ENCODE peak calls at places on chromosomes 11 and 22, in eight cellular contexts. A is PC-3; O is mammary epithelial cell; F is colonic mucosa; I is A549; V is HCT116; P is esophagus squamous epithelium; N is CD8-positive, alpha-beta memory T cell. L is an unnamed sample.

GRCh38 chr22:29695129-29695926 is 24.5 kb upstream of the CABP7 start:
- DNase-seq in I (no peak), N (no peak), P (no peak), O (no peak), F (no peak), V (no peak), A (no peak), L (no peak)

GRCh38 chr11:126282742-126283591 is at the start of gene TIRAP:
- DNase-seq in N (peak; percentile 81), F (peak; percentile 77), I (peak; percentile 33), A (peak; percentile 59), P (no peak), O (peak; percentile 53), V (no peak), L (peak; percentile 45)

GRCh38 chr11:134939905-134940304 is 527.9 kb upstream of the B3GAT1 start:
- DNase-seq in P (no peak), A (no peak), I (no peak), F (no peak), V (no peak), N (no peak), O (no peak), L (no peak)

GRCh38 chr11:88402192-88402715 is 64.7 kb upstream of the CTSC start:
- DNase-seq in V (no peak), A (peak; percentile 78), P (no peak), I (peak; percentile 9), F (no peak), O (peak; percentile 90), N (no peak), L (no peak)

GRCh38 chr11:103433976-103434375 is 324.8 kb downstream of the DYNC2H1 start:
- DNase-seq in N (no peak), P (no peak), A (peak; percentile 28), V (no peak), F (no peak), O (no peak), I (no peak), L (no peak)

GRCh38 chr11:66639066-66639813 is 737 bp downstream of the RBM4 start:
- DNase-seq in F (no peak), A (peak; percentile 41), V (no peak), O (peak; percentile 29), I (no peak), P (no peak), N (no peak), L (no peak)

GRCh38 chr11:26996056-26996455 is 2.1 kb downstream of the FIBIN start:
- DNase-seq in V (no peak), I (no peak), O (no peak), P (no peak), A (no peak), F (no peak), N (no peak), L (no peak)

GRCh38 chr22:40451230-40451629 is 80.8 kb downstream of the SGSM3 start:
- DNase-seq in V (no peak), I (no peak), F (no peak), A (no peak), N (no peak), P (no peak), O (no peak), L (no peak)

GRCh38 chr11:19573666-19574065 is 139.0 kb upstream of the NAV2 start:
- DNase-seq in F (no peak), P (no peak), A (no peak), V (no peak), N (no peak), O (no peak), I (no peak), L (no peak)

GRCh38 chr11:85685820-85686459 is at the start of gene CCDC89:
- DNase-seq in A (peak; percentile 15), I (no peak), V (no peak), O (no peak), P (peak; percentile 10), N (no peak), F (peak; percentile 59), L (peak; percentile 46)

GRCh38 chr11:106679633-106680032 is 338.6 kb downstream of the GUCY1A2 start:
- DNase-seq in N (no peak), P (no peak), O (no peak), A (no peak), F (no peak), I (no peak), V (no peak), L (no peak)

GRCh38 chr11:70610561-70610960 is 212.2 kb downstream of the CTTN start:
- DNase-seq in P (no peak), O (no peak), V (no peak), N (no peak), I (no peak), A (no peak), F (no peak), L (no peak)

GRCh38 chr11:122202161-122202950 is 86.3 kb upstream of the BLID start:
- DNase-seq in V (peak; percentile 75), F (peak; percentile 50), O (peak; percentile 79), P (no peak), N (no peak), I (no peak), A (peak; percentile 85), L (peak; percentile 21)

GRCh38 chr11:94125408-94126120 is 3.1 kb upstream of the PANX1 start:
- DNase-seq in V (no peak), N (no peak), A (no peak), O (no peak), P (no peak), F (no peak), I (no peak), L (no peak)

GRCh38 chr11:78797559-78797958 is 222.9 kb upstream of the NARS2 start:
- DNase-seq in A (no peak), V (no peak), I (no peak), F (no peak), P (no peak), O (no peak), N (no peak), L (no peak)

GRCh38 chr11:78798567-78799170 is 224.0 kb upstream of the NARS2 start:
- DNase-seq in P (no peak), V (peak; percentile 28), I (peak; percentile 20), O (peak; percentile 11), F (peak; percentile 78), A (peak; percentile 85), N (no peak), L (peak; percentile 42)

GRCh38 chr11:78800089-78800690 is 225.5 kb upstream of the NARS2 start:
- DNase-seq in V (no peak), P (no peak), A (peak; percentile 71), I (no peak), F (no peak), O (no peak), N (no peak), L (no peak)

GRCh38 chr11:78795862-78796261 is 221.2 kb upstream of the NARS2 start:
- DNase-seq in F (no peak), O (no peak), I (no peak), P (no peak), A (peak; percentile 80), V (no peak), N (no peak), L (no peak)

GRCh38 chr11:78796956-78797355 is 222.3 kb upstream of the NARS2 start:
- DNase-seq in P (no peak), O (peak; percentile 62), V (no peak), N (no peak), F (no peak), I (no peak), A (peak; percentile 99), L (no peak)
- H3K4me1 ChIP-seq in P (peaks cover 12% of the 10 kb centered on the region), O (peaks cover 12% of the 10 kb centered on the region), V (no peaks in the 10 kb centered on the region), N (no peaks in the 10 kb centered on the region), F (peaks cover 3% of the 10 kb centered on the region), I (peaks cover 15% of the 10 kb centered on the region), A (peaks cover 69% of the 10 kb centered on the region), L (peaks cover 36% of the 10 kb centered on the region)

DNA sequence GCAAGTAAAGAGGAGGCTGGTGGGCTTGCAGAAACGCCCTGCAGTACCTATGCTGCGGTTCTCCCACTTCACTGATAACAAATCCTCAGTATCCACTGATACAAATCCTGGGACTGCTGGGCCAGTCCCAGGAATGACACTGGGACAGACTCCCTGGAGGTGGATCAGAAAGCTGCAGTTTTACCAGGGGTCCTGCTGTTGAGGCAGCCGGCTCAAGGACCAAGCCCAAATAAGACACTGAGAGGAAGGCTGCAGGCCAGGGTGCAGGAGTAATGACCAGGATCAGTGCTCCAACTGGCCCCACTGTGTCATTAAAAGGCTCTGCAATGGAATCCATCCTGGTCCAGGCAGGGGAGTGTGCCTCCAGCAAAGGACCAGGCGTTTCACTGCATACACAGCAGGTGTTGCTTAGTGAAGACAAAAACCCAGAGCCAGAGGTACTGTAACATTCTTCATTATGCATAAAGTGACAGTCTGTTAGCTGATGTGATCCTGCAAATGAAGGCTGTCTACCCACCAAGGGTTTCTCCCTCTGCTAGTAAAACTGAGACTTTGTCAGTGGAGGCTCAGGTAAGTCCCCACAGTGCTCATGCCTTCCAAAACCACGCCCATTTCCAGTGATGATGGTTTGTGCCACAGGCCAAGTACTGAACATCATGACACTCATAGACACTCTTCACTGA is 1.4 kb upstream of the C22orf39 start:
- DNase-seq in I (no peak), F (no peak), N (no peak), V (no peak), O (no peak), A (no peak), P (no peak), L (no peak)
- H3K4me3 ChIP-seq in I (no peak overlapping the region), F (no peak overlapping the region), N (no peak overlapping the region), V (no peak overlapping the region), O (no peak overlapping the region), A (no peak overlapping the region), P (peak overlapping the region; percentile 89), L (no peak overlapping the region)

DNA sequence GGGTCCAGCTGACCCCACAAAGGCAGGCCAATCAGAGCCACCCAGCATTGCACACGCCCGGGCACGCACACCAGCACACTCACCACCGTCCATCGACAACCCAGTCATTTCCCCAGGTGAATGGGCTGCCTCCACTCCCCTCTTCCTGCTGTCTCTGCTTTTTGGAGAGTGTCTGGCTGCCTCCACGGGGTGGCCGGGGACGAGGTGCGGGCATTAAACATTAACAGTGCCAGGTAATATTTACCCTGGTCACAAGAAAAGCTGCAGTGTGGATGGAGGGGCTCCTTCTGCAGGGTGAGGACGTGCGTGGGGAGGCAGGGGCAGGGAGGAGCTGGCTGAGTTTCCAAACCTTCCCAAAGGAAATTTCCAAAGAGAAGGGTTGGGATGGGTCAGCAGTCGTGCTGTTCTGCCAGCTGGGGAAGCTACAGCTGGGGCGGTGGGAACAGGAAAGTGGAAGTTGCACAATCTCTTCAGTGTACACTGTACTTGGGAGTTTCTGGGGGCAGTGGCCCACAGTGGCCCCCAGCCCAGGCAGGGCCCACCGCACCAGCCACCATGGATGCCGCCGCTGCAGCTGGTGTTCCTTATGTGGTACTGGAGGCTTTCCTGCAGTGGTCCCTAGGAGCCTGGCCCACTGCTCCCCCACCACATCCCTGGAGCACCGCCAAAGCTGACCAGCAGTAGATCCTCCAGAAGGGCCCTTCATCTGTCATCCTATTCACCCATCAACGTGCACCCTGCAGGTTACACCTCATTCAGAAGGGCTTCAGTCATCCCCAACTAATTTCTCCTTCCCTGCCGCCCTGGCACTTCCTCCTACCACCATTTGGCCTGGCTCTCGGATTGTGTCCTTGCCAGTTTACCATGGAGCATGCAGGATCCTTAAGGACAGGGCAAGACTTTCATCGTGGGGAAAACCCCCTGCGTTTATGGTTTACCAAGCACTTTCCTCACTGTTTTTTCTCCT is at the start of gene FXYD2:
- DNase-seq in V (no peak), F (no peak), N (peak; percentile 42), O (no peak), I (no peak), A (no peak), P (no peak), L (no peak)
- H3K4me1 ChIP-seq in V (peaks cover 20% of the 10 kb centered on the region), F (no peaks in the 10 kb centered on the region), N (peaks cover 54% of the 10 kb centered on the region), O (peaks cover 27% of the 10 kb centered on the region), I (peaks cover 55% of the 10 kb centered on the region), A (peaks cover 8% of the 10 kb centered on the region), P (peaks cover 8% of the 10 kb centered on the region), L (no peaks in the 10 kb centered on the region)

DNA sequence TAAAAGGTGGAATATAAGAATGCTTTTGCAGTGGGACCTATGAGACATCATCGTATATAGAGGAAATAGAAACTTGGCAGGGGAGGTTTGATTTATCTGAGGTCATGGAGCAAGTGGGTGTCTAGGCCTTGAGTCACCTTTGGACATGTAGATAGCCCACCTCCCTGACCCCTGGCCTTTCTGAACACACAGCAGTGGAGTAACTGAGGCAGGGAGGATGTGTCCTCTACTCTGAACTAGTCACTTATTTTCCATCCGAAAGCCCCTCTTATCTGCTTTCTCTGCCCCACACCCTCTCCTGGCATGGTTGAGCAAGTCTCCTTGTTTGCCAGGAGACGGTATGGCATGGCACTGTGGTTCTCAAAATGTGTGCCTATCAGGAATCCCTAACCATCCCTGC is 7.9 kb downstream of the CD82 start:
- DNase-seq in P (no peak), N (no peak), A (no peak), F (no peak), O (no peak), I (no peak), V (no peak), L (no peak)
- H3K4me3 ChIP-seq in P (no peak overlapping the region), N (no peak overlapping the region), A (no peak overlapping the region), F (no peak overlapping the region), O (no peak overlapping the region), I (no peak overlapping the region), V (no peak overlapping the region), L (no peak overlapping the region)